ENCODE peak calls at places on chromosomes 1 and 21, in six cellular contexts. L is left lung, H is uterus, X is mammary epithelial cell, C is neural progenitor cell, K is GM12878. P is an unnamed sample. For H3K9me3, the result is how much of the 10 kb centered on the place peaks cover.

GRCh38 chr1:18932387-18932786 is 24.1 kb downstream of the IFFO2 start:
- DNase-seq in K (no peak), L (no peak), X (peak), C (no peak), H (no peak), P (peak)

GRCh38 chr1:221611930-221612777 is 129.7 kb downstream of the DUSP10 start:
- DNase-seq in H (peak), K (no peak), C (no peak), L (no peak), X (peak), P (no peak)

GRCh38 chr1:245500546-245500945 is 345.8 kb downstream of the KIF26B start:
- DNase-seq in H (no peak), X (peak), C (no peak), L (peak), K (no peak), P (peak)

GRCh38 chr1:24865168-24865567 is 64.9 kb downstream of the RUNX3 start:
- DNase-seq in L (no peak), H (no peak), C (no peak), X (no peak), K (no peak), P (no peak)

GRCh38 chr21:15820857-15821256 is 91.1 kb downstream of the USP25 start:
- DNase-seq in K (no peak), X (no peak), H (no peak), C (no peak), L (no peak), P (no peak)

GRCh38 chr1:178970184-178970583 is 55.5 kb upstream of the FAM20B start:
- DNase-seq in C (no peak), H (no peak), K (no peak), L (no peak), X (no peak), P (no peak)

GRCh38 chr21:38989745-38990423 is 184.2 kb downstream of the ETS2 start:
- DNase-seq in C (peak), K (no peak), X (peak), H (peak), L (no peak), P (no peak)

GRCh38 chr1:220511785-220512184 is 16.2 kb upstream of the MARK1 start:
- DNase-seq in X (no peak), C (peak), L (no peak), K (no peak), H (no peak), P (no peak)

GRCh38 chr1:206797534-206798383 is 25.5 kb upstream of the IL10 start:
- DNase-seq in H (no peak), X (no peak), C (peak), L (no peak), K (no peak), P (peak)

GRCh38 chr1:241706967-241707366 is 54.9 kb downstream of the WDR64 start:
- DNase-seq in K (no peak), H (no peak), X (peak), L (no peak), C (no peak), P (no peak)

GRCh38 chr21:41768371-41769042 is 1.7 kb upstream of the RIPK4 start:
- DNase-seq in H (no peak), C (peak), K (no peak), L (no peak), X (peak), P (peak)

GRCh38 chr21:41878831-41879189 is 334 bp downstream of the PRDM15 start:
- DNase-seq in L (peak), K (no peak), C (peak), H (peak), X (peak), P (peak)

GRCh38 chr1:71242239-71242638 is 161.4 kb upstream of the ZRANB2 start:
- DNase-seq in L (no peak), X (no peak), H (no peak), C (no peak), K (no peak), P (no peak)
- H3K9me3 ChIP-seq in L (under half), X (under half), H (under half), C (under half), K (under half), P (under half)

GRCh38 chr1:79005945-79006344 is 585 bp downstream of the ADGRL4 start:
- DNase-seq in H (no peak), L (no peak), X (no peak), K (no peak), C (peak), P (no peak)

GRCh38 chr1:79010589-79010988 is 4.1 kb upstream of the ADGRL4 start:
- DNase-seq in K (no peak), L (no peak), H (no peak), C (no peak), X (no peak), P (no peak)

GRCh38 chr1:79012500-79012899 is 6.0 kb upstream of the ADGRL4 start:
- DNase-seq in L (no peak), K (no peak), H (no peak), X (no peak), C (no peak), P (no peak)

GRCh38 chr1:79004916-79005315 is 1.6 kb downstream of the ADGRL4 start:
- DNase-seq in C (no peak), K (no peak), X (no peak), H (no peak), L (no peak), P (no peak)

GRCh38 chr1:79006564-79006963 is at the start of gene ADGRL4:
- DNase-seq in K (no peak), C (peak), H (peak), X (no peak), L (peak), P (no peak)
- TF ChIP-seq CTCF in K (no peak), C (no peak), H (no peak), X (no peak), L (no peak), P (no peak)

GRCh38 chr1:2867861-2868260 is 66.4 kb upstream of the TTC34 start:
- DNase-seq in X (no peak), H (no peak), K (no peak), C (no peak), L (no peak), P (peak)
- H3K9me3 ChIP-seq in X (under half), H (under half), K (under half), C (under half), L (under half), P (under half)

GRCh38 chr1:77514871-77515776 is 167.3 kb downstream of the ZZZ3 start:
- DNase-seq in X (no peak), C (peak), L (no peak), K (no peak), H (no peak), P (no peak)
- TF ChIP-seq CTCF in X (peak), C (peak), L (no peak), K (no peak), H (no peak), P (no peak)

DNA sequence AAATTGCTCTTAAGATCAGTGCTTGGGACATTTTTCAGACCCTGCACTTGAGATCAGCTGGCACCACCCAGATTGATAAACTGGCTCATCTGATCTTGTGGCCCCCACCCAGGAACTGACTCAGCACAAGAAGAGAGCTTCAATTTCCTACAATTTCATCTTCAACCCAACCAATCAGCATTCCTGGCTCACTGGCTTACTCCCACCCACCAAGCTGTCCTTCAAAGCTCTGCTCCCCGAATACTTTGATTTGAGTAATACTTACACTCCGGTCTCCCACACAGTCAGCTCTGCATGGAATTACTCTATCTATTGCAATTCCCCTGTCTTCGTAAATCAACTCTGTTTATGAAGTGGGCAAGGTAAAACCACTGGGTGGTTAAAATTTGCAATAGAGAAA is 461.9 kb upstream of the RGS18 start:
- DNase-seq in K (no peak), C (no peak), L (no peak), X (no peak), H (no peak), P (no peak)
- H3K9me3 ChIP-seq in K (under half), C (under half), L (under half), X (under half), H (under half), P (under half)